ENCODE peak calls at places on chromosomes 4 and X, in eight cellular contexts. R, Q, F, S, Z, O, Y and A are unnamed samples.

GRCh38 chr4:38117614-38118013 is 157.4 kb downstream of the PTTG2 start:
- DNase-seq in F (no peak), Q (no peak), Y (no peak), Z (no peak), R (no peak), S (no peak), O (no peak), A (no peak)

GRCh38 chrX:74178536-74178935 is 125.4 kb upstream of the ZCCHC13 start:
- DNase-seq in Z (no peak), S (no peak), Y (no peak), R (no peak), O (no peak), Q (no peak), F (peak; percentile 78), A (no peak)

GRCh38 chr4:182749768-182750167 is 167.4 kb downstream of the DCTD start:
- DNase-seq in R (no peak), S (peak; percentile 27), Q (no peak), Y (no peak), F (no peak), Z (peak; percentile 38), O (no peak), A (no peak)

GRCh38 chr4:9782136-9782436 is 652 bp downstream of the DRD5 start:
- DNase-seq in O (no peak), F (no peak), Y (no peak), R (no peak), S (no peak), Z (no peak), Q (no peak), A (no peak)

GRCh38 chr4:26525136-26525535 is 34.9 kb upstream of the CCKAR start:
- DNase-seq in Z (peak; percentile 33), Y (no peak), Q (no peak), R (no peak), O (no peak), F (no peak), S (peak; percentile 77), A (peak; percentile 25)

GRCh38 chrX:152072236-152072635 is 66.1 kb downstream of the MAGEA10 start:
- DNase-seq in O (no peak), S (peak; percentile 0), Q (no peak), F (no peak), Z (peak; percentile 51), R (no peak), Y (no peak), A (peak; percentile 51)

GRCh38 chr4:185513489-185514181 is 21.7 kb downstream of the PDLIM3 start:
- DNase-seq in Y (no peak), F (no peak), Z (peak; percentile 43), Q (no peak), O (no peak), S (peak; percentile 54), R (no peak), A (no peak)

GRCh38 chr4:123870283-123870876 is 473.8 kb downstream of the SPRY1 start:
- DNase-seq in O (no peak), Y (no peak), Q (no peak), R (no peak), F (no peak), Z (no peak), S (no peak), A (no peak)

GRCh38 chrX:13906103-13906502 is 89.2 kb upstream of the GPM6B start:
- DNase-seq in Q (peak; percentile 42), Z (no peak), Y (no peak), F (no peak), R (no peak), S (no peak), O (no peak), A (no peak)

GRCh38 chr4:38802561-38803355 is 1.8 kb downstream of the TLR1 start:
- DNase-seq in R (no peak), Z (peak; percentile 7), Q (no peak), Y (no peak), O (no peak), S (no peak), F (no peak), A (no peak)

GRCh38 chr4:26402458-26402857 is 81.6 kb downstream of the RBPJ start:
- DNase-seq in R (no peak), Q (no peak), Z (no peak), S (no peak), F (no peak), O (no peak), Y (no peak), A (no peak)

GRCh38 chr4:91894006-91894405 is 409.8 kb upstream of the GRID2 start:
- DNase-seq in O (no peak), S (no peak), R (no peak), Y (no peak), Z (no peak), Q (no peak), F (no peak), A (no peak)

GRCh38 chr4:81982846-81983540 is 390.8 kb downstream of the HNRNPD start:
- DNase-seq in Z (no peak), Q (no peak), S (no peak), F (no peak), R (no peak), Y (no peak), O (no peak), A (no peak)

GRCh38 chrX:34918091-34918736 is 24.4 kb upstream of the FAM47B start:
- DNase-seq in R (no peak), Y (no peak), S (peak; percentile 66), F (no peak), Z (peak; percentile 51), O (no peak), Q (no peak), A (peak; percentile 17)

GRCh38 chr4:3496021-3496420 is 32.9 kb downstream of the DOK7 start:
- DNase-seq in S (no peak), F (peak; percentile 42), Y (no peak), R (no peak), O (no peak), Q (no peak), Z (no peak), A (no peak)

GRCh38 chr4:152255437-152255836 is 280.5 kb downstream of the FBXW7 start:
- DNase-seq in F (no peak), R (no peak), S (peak; percentile 27), Y (no peak), Z (peak; percentile 51), O (no peak), Q (no peak), A (no peak)

GRCh38 chr4:72377491-72378194 is 191.4 kb downstream of the ADAMTS3 start:
- DNase-seq in O (no peak), Q (no peak), Y (no peak), F (no peak), Z (no peak), R (no peak), S (peak; percentile 56), A (no peak)

GRCh38 chrX:30943984-30944383 is 54.9 kb upstream of the TAB3 start:
- DNase-seq in O (no peak), R (no peak), Z (no peak), Y (no peak), F (no peak), S (no peak), Q (no peak), A (no peak)

GRCh38 chrX:10769696-10770619 is 149.6 kb upstream of the MID1 start:
- DNase-seq in Z (no peak), O (no peak), R (no peak), F (no peak), Y (no peak), Q (no peak), S (peak; percentile 61), A (no peak)

GRCh38 chr4:68038272-68038671 is 75.0 kb upstream of the TMPRSS11A start:
- DNase-seq in Y (no peak), O (no peak), S (no peak), R (no peak), Q (no peak), Z (no peak), F (no peak), A (no peak)
- H3K27ac ChIP-seq in Y (no peak overlapping the region), O (no peak overlapping the region), S (no peak overlapping the region), R (no peak overlapping the region), Q (no peak overlapping the region), Z (no peak overlapping the region), F (no peak overlapping the region), A (no peak overlapping the region)

GRCh38 chr4:157043131-157043530 is 32.8 kb upstream of the GLRB start:
- DNase-seq in R (no peak), Y (no peak), Q (no peak), Z (peak; percentile 39), F (peak; percentile 73), S (peak; percentile 51), O (no peak), A (peak; percentile 19)
- TF ChIP-seq CTCF in R (no peak), Y (no peak), Q (no peak), Z (peak; percentile 42), F (peak; percentile 50), S (peak; percentile 34), O (peak; percentile 31), A (no peak)

DNA sequence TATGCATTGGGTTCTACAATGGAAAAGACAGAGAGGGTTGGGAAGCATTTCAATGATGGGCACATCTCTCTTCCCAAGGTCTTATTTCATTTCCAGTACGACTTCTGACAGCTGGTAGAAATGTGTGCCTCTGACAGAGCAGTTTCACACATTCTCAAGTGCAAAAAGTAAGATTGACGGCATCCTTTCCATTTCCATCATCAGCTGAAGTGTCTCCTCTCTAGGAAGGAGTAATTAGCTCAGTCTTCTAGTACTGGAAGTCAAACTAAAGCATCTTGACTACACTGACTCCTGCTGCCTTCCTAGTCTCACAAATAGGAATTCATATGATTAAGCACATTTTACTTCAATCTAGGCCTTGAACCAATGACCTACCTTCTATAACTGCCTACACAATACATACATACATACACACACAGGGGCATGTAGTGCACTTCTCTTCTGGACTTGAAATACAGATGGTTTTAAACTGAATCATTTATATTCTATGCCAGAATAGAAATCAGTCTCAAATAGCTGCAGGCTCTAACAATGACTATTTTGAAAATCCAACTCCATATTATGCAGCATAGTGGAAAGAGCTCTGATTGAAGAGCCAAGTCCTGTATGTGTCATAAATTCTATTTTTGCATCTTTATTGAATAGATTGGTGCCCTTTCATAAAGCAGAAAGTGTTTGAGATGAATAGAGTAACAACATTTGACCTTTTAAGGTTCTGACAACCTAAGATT is 473.4 kb downstream of the INPP4B start:
- DNase-seq in O (no peak), Y (no peak), F (no peak), S (peak; percentile 19), Q (no peak), R (no peak), Z (peak; percentile 7), A (no peak)
- H3K27ac ChIP-seq in O (no peak overlapping the region), Y (no peak overlapping the region), F (no peak overlapping the region), S (no peak overlapping the region), Q (no peak overlapping the region), R (no peak overlapping the region), Z (peak overlapping the region; percentile 72), A (no peak overlapping the region)

GRCh38 chrX:110044531-110045249 is 41.8 kb downstream of the TMEM164 start:
- DNase-seq in Y (no peak), S (no peak), R (no peak), F (no peak), Q (no peak), O (no peak), Z (no peak), A (no peak)

GRCh38 chrX:110046971-110047370 is 44.1 kb downstream of the TMEM164 start:
- DNase-seq in Y (no peak), O (no peak), Q (no peak), Z (no peak), S (no peak), F (no peak), R (no peak), A (no peak)

GRCh38 chrX:110045421-110045820 is 42.5 kb downstream of the TMEM164 start:
- DNase-seq in F (no peak), Q (no peak), Z (no peak), O (no peak), Y (no peak), S (no peak), R (no peak), A (no peak)

GRCh38 chrX:110049096-110049495 is 46.2 kb downstream of the TMEM164 start:
- DNase-seq in Q (no peak), F (no peak), O (no peak), R (no peak), S (no peak), Y (no peak), Z (no peak), A (no peak)

GRCh38 chrX:110045988-110046387 is 43.1 kb downstream of the TMEM164 start:
- DNase-seq in S (no peak), Y (no peak), O (no peak), Q (no peak), R (no peak), Z (peak; percentile 7), F (no peak), A (no peak)
- TF ChIP-seq CTCF in S (no peak), Y (no peak), O (no peak), Q (no peak), R (no peak), Z (peak; percentile 40), F (peak; percentile 40), A (no peak)